ENCODE peak calls at places on chromosome 2, in four cellular contexts. One of them, this sample, is unnamed.

GRCh38 chr2:85436836-85437487 is 18.4 kb downstream of the SH2D6 start:
- DNase-seq in mammary epithelial cell: no peak
- DNase-seq in fibroblast of lung: no peak
- DNase-seq in GM12878: no peak
- DNase-seq in this sample: no peak

GRCh38 chr2:161992526-161992925 is 81.5 kb downstream of the DPP4 start:
- DNase-seq in mammary epithelial cell: no peak
- DNase-seq in GM12878: peak
- DNase-seq in fibroblast of lung: peak
- DNase-seq in this sample: no peak

GRCh38 chr2:100105678-100106054 is 36.7 kb downstream of the AFF3 start:
- DNase-seq in mammary epithelial cell: no peak
- DNase-seq in fibroblast of lung: peak
- DNase-seq in GM12878: no peak
- DNase-seq in this sample: no peak

GRCh38 chr2:128026422-128027277 is 1.2 kb downstream of the SAP130 start:
- DNase-seq in fibroblast of lung: peak
- DNase-seq in GM12878: no peak
- DNase-seq in mammary epithelial cell: no peak
- DNase-seq in this sample: no peak

GRCh38 chr2:114442545-114442944 is at the start of gene DPP10:
- DNase-seq in mammary epithelial cell: no peak
- DNase-seq in fibroblast of lung: no peak
- DNase-seq in GM12878: no peak
- DNase-seq in this sample: no peak

GRCh38 chr2:42979416-42979869 is 187.1 kb upstream of the HAAO start:
- DNase-seq in GM12878: no peak
- DNase-seq in mammary epithelial cell: no peak
- DNase-seq in fibroblast of lung: no peak
- DNase-seq in this sample: no peak

GRCh38 chr2:201057089-201057499 is 14.4 kb downstream of the HYCC2 start:
- DNase-seq in fibroblast of lung: no peak
- DNase-seq in GM12878: no peak
- DNase-seq in mammary epithelial cell: no peak
- DNase-seq in this sample: no peak

GRCh38 chr2:15652316-15653276 is 60.9 kb downstream of the DDX1 start:
- DNase-seq in GM12878: no peak
- DNase-seq in mammary epithelial cell: no peak
- DNase-seq in fibroblast of lung: no peak
- DNase-seq in this sample: no peak

GRCh38 chr2:234670052-234670451 is 173.2 kb upstream of the ARL4C start:
- DNase-seq in GM12878: no peak
- DNase-seq in fibroblast of lung: peak
- DNase-seq in mammary epithelial cell: peak
- DNase-seq in this sample: no peak

GRCh38 chr2:127651987-127652550 is 6.1 kb downstream of the GPR17 start:
- DNase-seq in mammary epithelial cell: no peak
- DNase-seq in GM12878: no peak
- DNase-seq in fibroblast of lung: no peak
- DNase-seq in this sample: peak

GRCh38 chr2:71647346-71647745 is 194.0 kb downstream of the DYSF start:
- DNase-seq in GM12878: no peak
- DNase-seq in fibroblast of lung: peak
- DNase-seq in mammary epithelial cell: no peak
- DNase-seq in this sample: peak

GRCh38 chr2:170255137-170255536 is 77.2 kb downstream of the MYO3B start:
- DNase-seq in mammary epithelial cell: no peak
- DNase-seq in fibroblast of lung: no peak
- DNase-seq in GM12878: no peak
- DNase-seq in this sample: no peak

GRCh38 chr2:71601136-71602114 is 148.1 kb downstream of the DYSF start:
- DNase-seq in mammary epithelial cell: no peak
- DNase-seq in GM12878: no peak
- DNase-seq in fibroblast of lung: no peak
- DNase-seq in this sample: no peak

GRCh38 chr2:88698027-88698413 is 6.5 kb downstream of the RPIA start:
- DNase-seq in fibroblast of lung: no peak
- DNase-seq in mammary epithelial cell: no peak
- DNase-seq in GM12878: no peak
- DNase-seq in this sample: no peak

GRCh38 chr2:68196120-68196716 is 38.5 kb downstream of the PNO1 start:
- DNase-seq in mammary epithelial cell: peak
- DNase-seq in GM12878: no peak
- DNase-seq in fibroblast of lung: peak
- DNase-seq in this sample: no peak

GRCh38 chr2:529425-529824 is 147.8 kb downstream of the TMEM18 start:
- DNase-seq in fibroblast of lung: no peak
- DNase-seq in GM12878: no peak
- DNase-seq in mammary epithelial cell: no peak
- DNase-seq in this sample: peak

GRCh38 chr2:110727923-110728322 is 4.5 kb upstream of the ACOXL start:
- DNase-seq in GM12878: no peak
- DNase-seq in mammary epithelial cell: no peak
- DNase-seq in fibroblast of lung: no peak
- DNase-seq in this sample: no peak

GRCh38 chr2:3911891-3912455 is 208.6 kb downstream of the DCDC2C start:
- DNase-seq in fibroblast of lung: no peak
- DNase-seq in mammary epithelial cell: no peak
- DNase-seq in GM12878: no peak
- DNase-seq in this sample: no peak

GRCh38 chr2:214856116-214856515 is 46.6 kb upstream of the BARD1 start:
- DNase-seq in GM12878: no peak
- DNase-seq in mammary epithelial cell: peak
- DNase-seq in fibroblast of lung: peak
- DNase-seq in this sample: no peak

GRCh38 chr2:218095853-218096252 is 26.8 kb downstream of the RUFY4 start:
- DNase-seq in fibroblast of lung: no peak
- DNase-seq in GM12878: no peak
- DNase-seq in mammary epithelial cell: no peak
- DNase-seq in this sample: no peak

GRCh38 chr2:107133412-107133811 is 247.4 kb upstream of the ST6GAL2 start:
- DNase-seq in GM12878: no peak
- DNase-seq in fibroblast of lung: no peak
- DNase-seq in mammary epithelial cell: no peak
- DNase-seq in this sample: no peak

GRCh38 chr2:239544846-239545465 is 144.1 kb upstream of the HDAC4 start:
- DNase-seq in GM12878: no peak
- DNase-seq in mammary epithelial cell: no peak
- DNase-seq in fibroblast of lung: no peak
- DNase-seq in this sample: no peak

GRCh38 chr2:161681043-161681442 is 56.8 kb downstream of the SLC4A10 start:
- DNase-seq in GM12878: no peak
- DNase-seq in fibroblast of lung: peak
- DNase-seq in mammary epithelial cell: peak
- DNase-seq in this sample: no peak

GRCh38 chr2:136167721-136168470 is 49.9 kb upstream of the CXCR4 start:
- DNase-seq in fibroblast of lung: no peak
- DNase-seq in mammary epithelial cell: no peak
- DNase-seq in GM12878: no peak
- DNase-seq in this sample: no peak

GRCh38 chr2:9655441-9656269 is 24.9 kb upstream of the YWHAQ start:
- DNase-seq in fibroblast of lung: peak
- DNase-seq in GM12878: peak
- DNase-seq in mammary epithelial cell: peak
- DNase-seq in this sample: no peak

GRCh38 chr2:64283641-64284371 is 139.6 kb upstream of the PELI1 start:
- DNase-seq in fibroblast of lung: no peak
- DNase-seq in GM12878: peak
- DNase-seq in mammary epithelial cell: no peak
- DNase-seq in this sample: no peak

GRCh38 chr2:179340678-179341077 is 76.0 kb upstream of the SESTD1 start:
- DNase-seq in mammary epithelial cell: peak
- DNase-seq in GM12878: no peak
- DNase-seq in fibroblast of lung: no peak
- DNase-seq in this sample: no peak

GRCh38 chr2:85988210-85988913 is 99.6 kb upstream of the ST3GAL5 start:
- DNase-seq in GM12878: no peak
- DNase-seq in mammary epithelial cell: no peak
- DNase-seq in fibroblast of lung: no peak
- DNase-seq in this sample: no peak

GRCh38 chr2:33340265-33340664 is 136.2 kb upstream of the RASGRP3 start:
- DNase-seq in fibroblast of lung: no peak
- DNase-seq in mammary epithelial cell: no peak
- DNase-seq in GM12878: no peak
- DNase-seq in this sample: no peak

GRCh38 chr2:15974565-15975260 is 34.4 kb downstream of the MYCN start:
- DNase-seq in mammary epithelial cell: no peak
- DNase-seq in GM12878: no peak
- DNase-seq in fibroblast of lung: no peak
- DNase-seq in this sample: no peak

GRCh38 chr2:151363709-151364108 is 6.3 kb downstream of the TNFAIP6 start:
- DNase-seq in fibroblast of lung: no peak
- DNase-seq in GM12878: peak
- DNase-seq in mammary epithelial cell: peak
- DNase-seq in this sample: no peak

GRCh38 chr2:9385841-9386240 is 37.5 kb downstream of the ITGB1BP1 start:
- DNase-seq in mammary epithelial cell: no peak
- DNase-seq in fibroblast of lung: peak
- DNase-seq in GM12878: no peak
- DNase-seq in this sample: no peak

GRCh38 chr2:158034198-158034831 is 67.4 kb upstream of the UPP2 start:
- DNase-seq in mammary epithelial cell: peak
- DNase-seq in fibroblast of lung: peak
- DNase-seq in GM12878: no peak
- DNase-seq in this sample: no peak

GRCh38 chr2:197707316-197708213 is 2.4 kb downstream of the MARS2 start:
- DNase-seq in mammary epithelial cell: peak
- DNase-seq in fibroblast of lung: peak
- DNase-seq in GM12878: no peak
- DNase-seq in this sample: peak

GRCh38 chr2:61018798-61019197 is 743 bp upstream of the PUS10 start:
- DNase-seq in fibroblast of lung: no peak
- DNase-seq in mammary epithelial cell: no peak
- DNase-seq in GM12878: no peak
- DNase-seq in this sample: no peak
- H3K9ac ChIP-seq in fibroblast of lung: no peak
- H3K9ac ChIP-seq in mammary epithelial cell: peak
- H3K9ac ChIP-seq in GM12878: peak
- H3K9ac ChIP-seq in this sample: peak

GRCh38 chr2:176091329-176092258 is 927 bp upstream of the HOXD13 start:
- DNase-seq in mammary epithelial cell: no peak
- DNase-seq in fibroblast of lung: no peak
- DNase-seq in GM12878: no peak
- DNase-seq in this sample: no peak
- TF ChIP-seq EZH2 in mammary epithelial cell: peak
- TF ChIP-seq EZH2 in fibroblast of lung: peak
- TF ChIP-seq EZH2 in GM12878: no peak
- TF ChIP-seq EZH2 in this sample: no peak

DNA sequence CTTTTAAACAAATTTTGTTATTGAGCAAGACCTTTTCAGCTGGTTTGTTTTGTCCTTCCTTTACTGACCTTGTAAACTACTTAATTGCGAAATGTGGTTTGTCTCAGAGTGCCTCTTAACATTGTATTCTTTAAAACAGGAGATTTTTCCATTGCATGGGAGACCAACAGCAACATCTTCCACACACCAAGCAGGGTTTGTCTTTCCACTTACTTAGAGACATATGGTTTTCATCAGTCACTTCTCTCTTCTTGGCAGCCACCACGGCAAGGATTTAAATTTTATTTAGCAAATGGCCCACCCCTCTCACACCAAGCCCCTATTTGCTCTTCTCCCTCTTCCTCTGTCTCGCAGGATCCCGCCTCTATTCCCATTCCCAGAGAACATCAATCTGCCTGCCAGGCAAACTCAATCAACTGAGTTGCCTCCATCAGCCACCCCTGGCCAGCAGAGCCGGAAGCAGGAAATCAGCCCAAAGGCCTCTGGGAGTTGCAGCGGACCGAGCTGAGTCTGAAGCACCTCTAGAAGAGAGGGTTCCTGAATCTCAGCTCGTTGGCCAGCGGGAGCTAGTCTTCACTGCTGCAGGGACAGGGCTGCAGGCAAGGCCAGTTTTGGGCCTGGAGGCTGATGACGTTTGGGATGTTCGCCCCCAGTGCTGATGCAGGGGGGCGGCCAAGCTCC is 11.3 kb upstream of the CIB4 start:
- DNase-seq in fibroblast of lung: no peak
- DNase-seq in GM12878: no peak
- DNase-seq in mammary epithelial cell: no peak
- DNase-seq in this sample: peak
- H3K27ac ChIP-seq in fibroblast of lung: no peak
- H3K27ac ChIP-seq in GM12878: no peak
- H3K27ac ChIP-seq in mammary epithelial cell: no peak
- H3K27ac ChIP-seq in this sample: peak

GRCh38 chr2:120935339-120936313 is 200.0 kb downstream of the GLI2 start:
- DNase-seq in GM12878: no peak
- DNase-seq in fibroblast of lung: peak
- DNase-seq in mammary epithelial cell: no peak
- DNase-seq in this sample: no peak
- H3K9ac ChIP-seq in GM12878: no peak
- H3K9ac ChIP-seq in fibroblast of lung: peak
- H3K9ac ChIP-seq in mammary epithelial cell: no peak
- H3K9ac ChIP-seq in this sample: no peak

GRCh38 chr2:219309278-219309677 is at the start of gene PTPRN:
- DNase-seq in mammary epithelial cell: no peak
- DNase-seq in fibroblast of lung: peak
- DNase-seq in GM12878: no peak
- DNase-seq in this sample: no peak
- TF ChIP-seq EZH2 in mammary epithelial cell: peak
- TF ChIP-seq EZH2 in fibroblast of lung: no peak
- TF ChIP-seq EZH2 in GM12878: no peak
- TF ChIP-seq EZH2 in this sample: no peak

GRCh38 chr2:230435431-230435830 is 19.4 kb downstream of the SP100 start:
- DNase-seq in fibroblast of lung: no peak
- DNase-seq in GM12878: no peak
- DNase-seq in mammary epithelial cell: peak
- DNase-seq in this sample: no peak
- H3K27ac ChIP-seq in fibroblast of lung: no peak
- H3K27ac ChIP-seq in GM12878: no peak
- H3K27ac ChIP-seq in mammary epithelial cell: no peak
- H3K27ac ChIP-seq in this sample: no peak

GRCh38 chr2:174632847-174633620 is 35.4 kb upstream of the WIPF1 start:
- DNase-seq in mammary epithelial cell: no peak
- DNase-seq in fibroblast of lung: peak
- DNase-seq in GM12878: no peak
- DNase-seq in this sample: no peak
- H3K9ac ChIP-seq in mammary epithelial cell: no peak
- H3K9ac ChIP-seq in fibroblast of lung: no peak
- H3K9ac ChIP-seq in GM12878: peak
- H3K9ac ChIP-seq in this sample: no peak

GRCh38 chr2:206443735-206444527 is 599 bp downstream of the ADAM23 start:
- DNase-seq in GM12878: no peak
- DNase-seq in mammary epithelial cell: peak
- DNase-seq in fibroblast of lung: peak
- DNase-seq in this sample: no peak
- TF ChIP-seq EZH2 in GM12878: peak
- TF ChIP-seq EZH2 in mammary epithelial cell: peak
- TF ChIP-seq EZH2 in fibroblast of lung: no peak
- TF ChIP-seq EZH2 in this sample: no peak

DNA sequence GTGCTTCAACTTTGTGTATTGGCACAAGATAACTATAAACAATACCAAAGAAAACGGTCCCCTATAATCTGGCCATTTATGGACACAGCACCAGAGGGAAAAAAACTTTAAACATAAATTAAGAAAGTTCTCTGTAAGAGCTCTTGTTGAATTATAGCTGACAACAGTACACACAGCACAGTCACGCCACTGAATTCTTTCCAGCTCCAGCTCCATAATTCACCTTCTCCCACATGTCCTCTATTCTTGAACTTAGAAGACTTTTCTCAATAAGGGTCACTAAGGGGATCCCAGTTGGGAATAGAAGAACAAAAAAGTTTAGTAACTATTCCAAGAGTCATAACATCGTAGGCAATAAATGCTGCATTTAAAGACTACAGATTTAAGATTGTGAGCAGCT is 124.6 kb upstream of the CYP1B1 start:
- DNase-seq in mammary epithelial cell: no peak
- DNase-seq in fibroblast of lung: no peak
- DNase-seq in GM12878: no peak
- DNase-seq in this sample: no peak
- H3K27ac ChIP-seq in mammary epithelial cell: no peak
- H3K27ac ChIP-seq in fibroblast of lung: no peak
- H3K27ac ChIP-seq in GM12878: no peak
- H3K27ac ChIP-seq in this sample: no peak

This sample was measured in SK-N-MC.